ENCODE peak calls at places on chromosomes 1 and 21, in six cellular contexts. Y is IMR-90, C is H9, K is mesenchymal stem cell, L is trophoblast cell, A is H1. D is an unnamed sample.

GRCh38 chr1:8727809-8728213 is 89.6 kb downstream of the RERE start:
- DNase-seq in Y (no peak), C (no peak), K (no peak), L (no peak), A (no peak), D (no peak)

GRCh38 chr1:21911205-21912001 is 25.7 kb downstream of the HSPG2 start:
- DNase-seq in Y (no peak), C (no peak), K (peak), L (no peak), A (no peak), D (no peak)

GRCh38 chr1:207058252-207058651 is 5.2 kb downstream of the PFKFB2 start:
- DNase-seq in Y (no peak), C (no peak), K (no peak), L (no peak), A (no peak), D (no peak)

GRCh38 chr21:41054206-41054605 is 113.8 kb upstream of the BACE2 start:
- DNase-seq in Y (no peak), C (no peak), K (no peak), L (no peak), A (no peak), D (no peak)

GRCh38 chr1:71135571-71135970 is 54.7 kb upstream of the ZRANB2 start:
- DNase-seq in Y (no peak), C (no peak), K (no peak), L (no peak), A (no peak), D (no peak)

GRCh38 chr1:150622219-150622975 is 7.0 kb downstream of the ENSA start:
- DNase-seq in Y (no peak), C (peak), K (no peak), L (no peak), A (no peak), D (no peak)

GRCh38 chr1:21651214-21652042 is 17.7 kb downstream of the RAP1GAP start:
- DNase-seq in Y (no peak), C (peak), K (no peak), L (no peak), A (no peak), D (peak)

GRCh38 chr1:213055087-213055591 is 4.1 kb downstream of the RPS6KC1 start:
- DNase-seq in Y (peak), C (no peak), K (no peak), L (no peak), A (no peak), D (no peak)

GRCh38 chr1:90114521-90115141 is 119.7 kb downstream of the ZNF326 start:
- DNase-seq in Y (peak), C (no peak), K (peak), L (no peak), A (no peak), D (peak)

GRCh38 chr1:200217703-200218102 is 190.2 kb downstream of the NR5A2 start:
- DNase-seq in Y (no peak), C (no peak), K (no peak), L (no peak), A (no peak), D (no peak)

GRCh38 chr1:117367769-117368059 is 465 bp downstream of the MAN1A2 start:
- DNase-seq in Y (peak), C (no peak), K (no peak), L (no peak), A (no peak), D (peak)

GRCh38 chr1:64823691-64824476 is 79.0 kb downstream of the RAVER2 start:
- DNase-seq in Y (peak), C (peak), K (peak), L (peak), A (no peak), D (peak)

GRCh38 chr1:74053407-74053806 is 144.6 kb downstream of the LRRIQ3 start:
- DNase-seq in Y (peak), C (no peak), K (no peak), L (no peak), A (no peak), D (no peak)

GRCh38 chr21:41357546-41357945 is 4.3 kb upstream of the MX2 start:
- DNase-seq in Y (no peak), C (no peak), K (no peak), L (no peak), A (no peak), D (no peak)

GRCh38 chr1:12556368-12556930 is 61.6 kb downstream of the DHRS3 start:
- DNase-seq in Y (peak), C (no peak), K (peak), L (peak), A (no peak), D (no peak)

GRCh38 chr21:44612669-44613229 is 870 bp downstream of the KRTAP10-8 start:
- DNase-seq in Y (no peak), C (no peak), K (no peak), L (no peak), A (no peak), D (no peak)

GRCh38 chr1:101144868-101145808 is 91.7 kb upstream of the S1PR1 start:
- DNase-seq in Y (peak), C (no peak), K (peak), L (no peak), A (no peak), D (no peak)

GRCh38 chr1:115717541-115717940 is 51.0 kb downstream of the CASQ2 start:
- DNase-seq in Y (peak), C (peak), K (peak), L (peak), A (no peak), D (no peak)

GRCh38 chr1:223709598-223709997 is 2.7 kb upstream of the CAPN2 start:
- DNase-seq in Y (peak), C (no peak), K (no peak), L (no peak), A (no peak), D (no peak)
- H3K14ac ChIP-seq in Y (no peak), C (no peak), K (no peak), L (no peak), A (no peak), D (no peak)

GRCh38 chr1:67429011-67429527 is 1.1 kb downstream of the SERBP1 start:
- DNase-seq in Y (no peak), C (no peak), K (peak), L (no peak), A (no peak), D (no peak)

GRCh38 chr1:67427947-67428346 is 2.3 kb downstream of the SERBP1 start:
- DNase-seq in Y (no peak), C (no peak), K (no peak), L (no peak), A (no peak), D (no peak)

GRCh38 chr1:67431156-67431765 is 1.1 kb upstream of the SERBP1 start:
- DNase-seq in Y (no peak), C (no peak), K (no peak), L (no peak), A (no peak), D (no peak)

GRCh38 chr1:67430358-67431155 is at the start of gene SERBP1:
- DNase-seq in Y (peak), C (peak), K (peak), L (peak), A (peak), D (peak)

GRCh38 chr1:67429528-67430357 is 459 bp downstream of the SERBP1 start:
- DNase-seq in Y (no peak), C (no peak), K (peak), L (no peak), A (no peak), D (no peak)
- H3K23ac ChIP-seq in Y (peak), C (no peak), K (no peak), L (peak), A (no peak), D (peak)

DNA sequence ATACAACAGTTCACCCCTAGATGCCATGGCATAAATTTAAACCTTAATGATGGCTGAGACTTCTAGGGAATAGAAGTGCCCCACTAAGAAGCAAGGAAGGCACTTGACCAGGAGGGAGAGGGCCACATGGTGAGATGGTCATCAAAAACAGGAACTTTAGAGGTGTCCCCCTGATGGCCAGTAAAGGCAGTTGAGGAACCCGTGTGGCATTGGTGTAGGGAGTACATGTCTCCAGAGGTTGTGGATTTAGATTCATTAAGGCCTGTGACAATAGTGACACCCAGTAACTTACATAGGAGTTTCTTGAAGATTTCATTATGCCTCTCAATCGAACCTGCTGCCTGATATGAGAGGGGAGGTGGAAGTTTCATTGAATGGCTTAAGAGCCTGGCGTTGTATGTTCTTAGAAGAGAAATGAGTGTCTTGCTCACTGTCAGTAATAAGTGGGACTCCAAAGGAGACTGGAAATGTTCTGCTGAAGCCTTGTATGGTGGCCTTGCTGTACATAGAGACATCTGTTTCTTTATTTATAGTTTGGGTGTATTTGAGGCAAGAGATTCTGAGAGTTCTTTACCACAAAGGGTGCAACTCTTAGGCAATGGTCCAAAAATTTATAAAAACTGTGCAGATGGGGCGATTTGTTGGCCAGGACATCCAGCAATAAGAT is 27.9 kb downstream of the EDARADD start:
- DNase-seq in Y (no peak), C (no peak), K (no peak), L (no peak), A (no peak), D (no peak)
- H3K14ac ChIP-seq in Y (no peak), C (no peak), K (no peak), L (no peak), A (no peak), D (no peak)

GRCh38 chr1:91885716-91886506 is at the start of gene TGFBR3:
- DNase-seq in Y (peak), C (peak), K (peak), L (peak), A (no peak), D (peak)
- H3K23ac ChIP-seq in Y (peak), C (no peak), K (peak), L (no peak), A (no peak), D (peak)

DNA sequence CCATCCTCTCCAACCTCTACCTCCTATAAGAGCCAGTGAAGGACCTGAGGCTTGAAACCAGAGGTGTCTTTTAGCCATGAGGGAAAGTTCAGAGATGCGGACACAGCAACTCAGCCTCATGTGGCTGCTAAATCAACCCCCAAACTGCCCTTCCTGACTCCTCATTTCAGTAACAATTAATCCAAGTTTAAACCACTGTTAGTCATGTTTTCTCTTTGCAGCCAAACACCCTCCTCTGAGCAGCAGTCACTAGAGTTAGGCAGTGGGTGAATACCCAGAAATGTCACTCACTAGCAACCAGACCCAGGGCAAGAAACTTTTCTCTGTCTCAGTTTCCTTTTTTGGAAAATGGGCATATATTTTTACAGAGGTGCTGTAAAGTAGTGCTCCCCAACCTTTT is 71.2 kb downstream of the KCNJ15 start:
- DNase-seq in Y (no peak), C (no peak), K (no peak), L (no peak), A (no peak), D (no peak)
- H3K14ac ChIP-seq in Y (peak), C (no peak), K (no peak), L (no peak), A (no peak), D (no peak)

DNA sequence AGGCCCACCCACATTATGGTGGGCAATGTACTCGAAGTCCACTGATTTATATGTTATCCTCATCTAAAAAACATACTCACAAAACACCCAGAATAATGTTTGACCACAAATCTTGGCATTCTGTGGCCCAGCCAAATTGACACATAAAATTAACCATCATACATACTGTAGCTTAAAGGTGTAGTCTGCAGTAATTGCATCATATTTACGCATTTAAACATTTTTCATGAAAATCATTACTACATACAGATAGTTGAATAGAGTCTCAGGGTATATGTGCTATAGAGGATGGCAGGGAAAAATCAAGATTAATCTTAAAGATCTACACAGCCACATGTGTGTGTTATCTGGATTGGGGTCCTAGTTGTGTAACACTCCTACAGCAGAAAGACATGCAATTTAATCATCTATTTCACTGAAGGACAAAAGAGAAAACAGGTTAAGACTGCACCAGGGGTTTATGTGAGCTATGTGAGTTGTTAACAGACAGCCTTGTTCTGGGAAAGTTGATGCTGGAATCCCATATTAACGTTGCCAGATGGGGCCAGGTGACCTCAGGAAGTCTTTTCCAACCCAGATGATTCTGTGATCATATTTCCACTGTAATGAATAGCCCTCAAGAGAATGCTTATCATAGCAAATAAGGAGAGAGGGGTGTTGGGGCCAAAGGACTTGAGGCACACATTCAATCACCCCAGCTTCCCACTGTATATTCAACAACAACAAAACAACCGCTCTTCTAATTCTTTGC is 14.3 kb downstream of the ZNF697 start:
- DNase-seq in Y (no peak), C (no peak), K (no peak), L (no peak), A (no peak), D (no peak)
- H3K23ac ChIP-seq in Y (no peak), C (no peak), K (no peak), L (no peak), A (no peak), D (no peak)

DNA sequence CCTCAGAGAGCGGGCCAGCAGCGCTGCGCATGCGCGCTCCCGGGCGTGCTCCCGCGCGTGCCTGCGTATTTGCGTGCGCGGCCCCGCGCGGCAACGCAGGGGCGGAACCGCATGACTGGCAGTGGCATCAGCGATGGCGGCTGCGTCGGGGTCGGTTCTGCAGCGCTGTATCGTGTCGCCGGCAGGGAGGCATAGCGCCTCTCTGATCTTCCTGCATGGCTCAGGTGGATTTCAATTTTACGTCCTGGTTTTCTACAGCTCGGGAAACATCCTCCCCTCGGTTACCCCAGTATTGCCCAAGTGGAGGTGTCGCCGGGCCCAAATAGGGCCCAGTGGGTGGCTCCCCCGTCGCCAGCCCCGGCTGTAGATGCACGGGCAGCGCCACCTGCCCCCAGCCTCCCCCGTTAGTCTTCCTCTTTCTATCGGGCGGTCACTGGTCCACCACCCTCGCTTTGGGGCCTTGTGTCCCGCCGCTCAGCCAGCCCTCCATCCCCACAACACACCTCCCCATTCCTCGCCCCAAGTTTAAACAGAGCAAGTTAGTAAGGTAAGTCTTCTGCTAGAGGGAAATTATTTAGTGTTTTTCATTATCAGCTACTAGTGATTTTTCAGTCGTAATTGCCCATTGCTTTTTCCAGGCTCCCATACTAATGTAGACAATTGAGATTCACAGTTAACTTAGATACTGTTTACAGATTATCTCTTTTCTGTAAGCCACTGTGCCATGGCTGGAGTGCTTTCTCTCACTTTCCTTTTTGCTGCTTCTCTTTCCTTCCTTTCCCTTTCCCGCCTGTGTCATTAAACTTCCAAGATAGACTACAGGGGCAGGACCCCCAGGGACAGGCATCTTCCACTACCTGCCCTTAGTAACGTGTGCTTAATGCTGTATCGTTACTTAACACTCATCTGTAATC is at the start of gene LYPLAL1:
- DNase-seq in Y (peak), C (peak), K (peak), L (peak), A (peak), D (peak)
- H3K14ac ChIP-seq in Y (peak), C (peak), K (peak), L (peak), A (peak), D (peak)

DNA sequence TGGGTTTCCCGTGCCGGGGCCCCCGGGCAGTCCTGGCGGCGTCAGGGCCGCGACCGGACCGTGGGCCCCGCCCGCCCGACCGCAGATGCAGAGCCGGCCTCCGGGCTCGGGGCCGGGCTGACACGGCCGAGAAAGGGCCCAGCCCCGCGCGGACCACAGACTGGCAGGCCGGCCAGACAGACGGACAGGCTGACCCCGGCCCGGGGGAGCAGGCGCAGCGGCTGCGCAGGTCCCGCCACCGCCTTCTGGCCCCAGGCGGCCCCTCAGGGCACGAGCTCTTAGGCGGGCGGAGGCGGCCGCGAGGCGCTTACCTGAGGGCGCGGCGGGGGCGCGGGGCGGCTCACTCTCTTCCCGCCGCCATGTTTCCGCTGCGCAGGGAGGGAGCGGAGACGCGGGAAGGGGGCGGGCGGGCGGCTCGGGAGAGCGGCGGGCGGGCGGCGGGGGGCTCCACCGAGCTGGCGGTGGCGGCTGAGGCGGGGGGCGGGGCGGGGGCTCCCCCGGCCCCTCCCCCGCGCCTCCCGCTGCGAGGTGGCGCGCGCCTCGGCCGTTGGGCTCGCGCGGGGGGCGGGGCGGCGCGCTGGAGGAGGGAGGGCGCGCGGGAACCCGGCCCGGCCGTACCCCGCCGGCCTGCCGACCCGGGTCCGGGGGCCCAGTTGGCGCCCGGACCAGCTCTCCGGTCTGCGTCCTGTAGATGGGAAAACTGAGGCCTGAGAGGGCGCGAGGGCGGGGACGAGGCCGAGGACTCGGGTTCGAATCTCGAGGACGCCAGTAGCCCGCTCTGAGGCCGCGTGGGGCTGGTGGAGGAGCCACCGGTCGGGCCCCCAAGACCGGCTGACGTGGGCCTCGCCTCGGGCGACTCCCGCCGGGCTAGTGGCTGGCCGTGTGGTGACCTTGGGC is at the start of gene SCMH1:
- DNase-seq in Y (peak), C (peak), K (peak), L (peak), A (no peak), D (peak)
- H3K23ac ChIP-seq in Y (peak), C (no peak), K (no peak), L (no peak), A (no peak), D (peak)

GRCh38 chr1:157356611-157357010 is 195.7 kb downstream of the FCRL5 start:
- DNase-seq in Y (no peak), C (no peak), K (no peak), L (no peak), A (no peak), D (no peak)

GRCh38 chr1:157359309-157360020 is 192.8 kb downstream of the FCRL5 start:
- DNase-seq in Y (no peak), C (no peak), K (no peak), L (no peak), A (no peak), D (no peak)

GRCh38 chr1:157353546-157353945 is 198.8 kb downstream of the FCRL5 start:
- DNase-seq in Y (no peak), C (no peak), K (no peak), L (no peak), A (no peak), D (no peak)

GRCh38 chr1:157360021-157360390 is 192.3 kb downstream of the FCRL5 start:
- DNase-seq in Y (no peak), C (no peak), K (no peak), L (no peak), A (no peak), D (no peak)

GRCh38 chr1:157357111-157357510 is 195.2 kb downstream of the FCRL5 start:
- DNase-seq in Y (no peak), C (no peak), K (no peak), L (no peak), A (no peak), D (no peak)
- H3K14ac ChIP-seq in Y (no peak), C (no peak), K (no peak), L (no peak), A (no peak), D (no peak)

D was measured in neuronal stem cell.